ENCODE peak calls at places on chromosomes 3 and 15, in ten cellular contexts. V, Y, K, E, O, T, I, S, H and J are unnamed samples.

GRCh38 chr3:141485578-141486415 is 1.0 kb upstream of the RASA2 start:
- DNase-seq in V (no peak), K (no peak), Y (peak; percentile 76), H (no peak), O (peak; percentile 19), T (peak; percentile 55), I (no peak), S (no peak), E (peak; percentile 69), J (peak; percentile 64)

GRCh38 chr15:43912991-43913927 is 86.5 kb downstream of the WDR76 start:
- DNase-seq in Y (peak; percentile 99), E (peak; percentile 97), O (no peak), S (no peak), V (peak; percentile 28), T (peak; percentile 97), I (no peak), K (no peak), H (no peak), J (no peak)

GRCh38 chr3:166661621-166662020 is 718.5 kb downstream of the ZBBX start:
- DNase-seq in Y (no peak), H (peak; percentile 86), V (no peak), I (no peak), T (no peak), E (no peak), K (no peak), O (no peak), S (no peak), J (no peak)

GRCh38 chr15:58903232-58903631 is 30.2 kb downstream of the SLTM start:
- DNase-seq in V (no peak), T (no peak), S (no peak), Y (peak; percentile 13), K (no peak), I (no peak), E (peak; percentile 33), O (no peak), H (peak; percentile 40), J (no peak)

GRCh38 chr3:124121379-124122336 is 129.7 kb upstream of the ROPN1 start:
- DNase-seq in E (no peak), V (no peak), T (no peak), O (no peak), I (no peak), S (no peak), Y (no peak), H (no peak), K (no peak), J (no peak)

GRCh38 chr3:134328147-134328591 is 46.1 kb downstream of the AMOTL2 start:
- DNase-seq in E (peak; percentile 89), V (no peak), O (no peak), I (no peak), T (peak; percentile 98), K (no peak), H (no peak), S (peak; percentile 54), Y (peak; percentile 93), J (no peak)

GRCh38 chr3:43879166-43879565 is 188.4 kb downstream of the ABHD5 start:
- DNase-seq in T (no peak), I (peak; percentile 31), O (no peak), K (no peak), Y (no peak), S (no peak), V (no peak), H (peak; percentile 84), E (no peak), J (no peak)

GRCh38 chr3:147361671-147362420 is 44.5 kb downstream of the ZIC4 start:
- DNase-seq in S (peak; percentile 34), K (no peak), I (no peak), H (peak; percentile 85), T (peak; percentile 11), E (peak; percentile 13), O (no peak), Y (no peak), V (no peak), J (peak; percentile 53)

GRCh38 chr3:170910542-170910941 is 2.1 kb upstream of the EIF5A2 start:
- DNase-seq in E (no peak), V (no peak), I (no peak), T (no peak), Y (no peak), H (no peak), O (no peak), K (no peak), S (no peak), J (no peak)

GRCh38 chr3:170909129-170909903 is 879 bp upstream of the EIF5A2 start:
- DNase-seq in H (no peak), T (no peak), V (no peak), O (no peak), K (no peak), Y (peak; percentile 97), E (peak; percentile 94), I (no peak), S (peak; percentile 16), J (no peak)

GRCh38 chr3:170907519-170908234 is 760 bp downstream of the EIF5A2 start:
- DNase-seq in T (peak; percentile 23), H (no peak), I (no peak), O (peak; percentile 8), Y (peak; percentile 11), E (peak; percentile 34), K (no peak), V (no peak), S (no peak), J (no peak)

GRCh38 chr3:170911051-170911450 is 2.6 kb upstream of the EIF5A2 start:
- DNase-seq in O (no peak), K (no peak), H (no peak), E (no peak), T (no peak), I (no peak), Y (no peak), S (no peak), V (no peak), J (no peak)

DNA sequence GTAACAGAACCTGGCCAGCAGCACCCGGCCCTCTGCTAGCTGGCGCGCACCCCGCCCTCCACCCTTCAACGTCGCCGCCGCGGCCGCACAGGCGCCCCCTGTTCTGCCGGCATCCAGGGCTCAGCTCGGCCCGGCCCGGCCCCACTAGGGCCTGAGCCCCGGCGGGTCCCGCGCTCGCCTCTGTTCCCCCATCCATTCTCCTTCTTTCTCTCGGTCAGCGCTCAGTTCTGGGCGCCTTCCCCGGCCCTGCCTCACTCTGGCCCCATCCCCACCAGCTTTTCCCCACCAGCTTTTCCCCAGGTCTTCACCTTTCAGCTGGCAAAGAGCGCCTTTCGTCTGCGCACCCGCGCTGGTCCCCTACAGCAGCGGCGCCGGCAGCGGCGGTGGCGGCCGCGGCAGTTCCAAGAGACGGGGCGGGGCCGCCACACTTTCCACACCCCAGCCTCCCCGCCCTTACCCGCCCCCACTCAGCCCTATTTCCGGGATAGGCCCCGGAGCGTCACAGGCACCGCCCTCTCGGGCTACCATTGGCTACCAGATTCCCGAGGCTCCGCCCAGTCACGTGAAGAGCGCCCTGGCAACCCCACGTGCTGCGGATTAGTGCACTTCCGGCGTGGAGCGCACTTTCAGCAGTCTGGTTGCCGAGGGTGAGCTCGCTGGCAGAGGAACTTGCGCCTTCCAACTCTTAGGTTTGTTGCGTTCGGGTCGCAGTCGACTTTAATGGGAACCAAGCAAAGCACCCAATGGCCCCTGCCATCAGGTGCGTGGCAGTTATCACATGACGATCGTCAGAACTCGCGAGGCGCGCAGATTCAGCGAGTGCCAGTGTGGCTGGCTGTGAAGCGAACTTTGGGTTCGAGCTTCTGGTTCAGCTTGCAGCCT is at the start of gene EIF5A2:
- DNase-seq in O (peak; percentile 94), T (peak; percentile 74), V (peak; percentile 95), S (peak; percentile 96), Y (peak; percentile 93), H (peak; percentile 94), I (peak; percentile 90), K (peak; percentile 96), E (peak; percentile 99), J (peak; percentile 96)
- H3K27ac ChIP-seq in O (peak within 1 kb of the TSS; percentile 68), T (peak within 1 kb of the TSS; percentile 22), V (peak within 1 kb of the TSS; percentile 62), S (peak within 1 kb of the TSS; percentile 7), Y (peak within 1 kb of the TSS; percentile 91), H (no peak within 1 kb of the TSS), I (peak within 1 kb of the TSS; percentile 85), K (peak within 1 kb of the TSS; percentile 42), E (no peak within 1 kb of the TSS), J (peak within 1 kb of the TSS; percentile 16)

DNA sequence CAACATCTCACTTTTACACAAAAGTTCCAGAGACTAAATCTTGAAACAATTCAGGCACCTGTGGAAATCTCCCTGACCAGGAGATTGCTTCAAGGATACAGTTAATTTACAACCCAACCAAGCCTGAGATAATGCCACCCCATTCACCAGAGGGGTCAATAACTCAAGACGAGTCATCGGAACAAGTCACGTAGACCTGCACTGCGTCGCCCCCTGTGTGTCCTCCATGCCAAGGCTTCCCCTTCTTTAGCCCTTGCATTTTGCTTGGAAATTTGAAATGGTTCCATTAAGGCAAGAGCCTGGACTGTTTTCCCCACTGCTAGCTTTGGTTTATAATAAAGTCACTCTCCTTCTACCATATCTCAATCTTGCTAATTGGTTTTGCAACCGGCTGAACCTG is 129.0 kb upstream of the NEO1 start:
- DNase-seq in O (no peak), K (no peak), S (no peak), I (no peak), H (no peak), Y (no peak), T (no peak), V (no peak), E (no peak), J (no peak)
- H3K27me3 ChIP-seq in O (peaks cover 10% of the 10 kb centered on the region), K (no peaks in the 10 kb centered on the region), S (no peaks in the 10 kb centered on the region), I (no peaks in the 10 kb centered on the region), H (no peaks in the 10 kb centered on the region), Y (peaks cover 6% of the 10 kb centered on the region), T (no peaks in the 10 kb centered on the region), V (no peaks in the 10 kb centered on the region), E (no peaks in the 10 kb centered on the region), J (no peaks in the 10 kb centered on the region)

DNA sequence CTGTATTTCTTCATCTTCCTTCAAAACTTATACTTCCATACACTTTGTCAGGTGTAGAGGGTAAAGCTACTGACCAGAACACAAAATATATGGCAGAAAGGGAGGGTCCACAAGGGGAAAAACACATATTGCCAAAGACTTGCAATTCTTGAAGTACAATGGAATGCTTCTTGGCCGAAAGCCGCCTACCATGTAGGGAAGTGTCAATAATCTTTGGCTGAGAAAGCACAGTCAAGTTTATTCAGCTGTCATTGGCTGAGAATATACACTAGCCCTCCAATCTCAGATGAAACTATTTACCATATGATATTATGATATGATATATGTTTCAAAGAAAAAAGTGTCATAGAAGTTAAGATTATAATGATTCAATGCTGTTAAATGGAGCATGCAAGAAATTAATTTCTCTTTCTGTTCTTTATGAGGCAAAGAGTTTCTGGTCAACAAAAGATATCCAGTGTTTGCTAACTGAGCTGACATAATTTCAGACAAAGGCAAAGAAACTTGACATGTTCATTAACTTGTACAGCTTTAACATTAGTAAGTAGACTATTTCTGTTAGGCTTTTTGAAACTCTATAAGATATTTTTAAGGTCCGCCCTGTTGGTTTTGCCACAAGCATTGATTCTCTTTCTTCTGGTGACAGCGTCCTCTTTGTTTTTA is 89.0 kb upstream of the LPP start:
- DNase-seq in Y (no peak), E (peak; percentile 56), I (peak; percentile 83), S (no peak), O (no peak), V (no peak), K (no peak), T (no peak), H (no peak), J (no peak)
- H3K27ac ChIP-seq in Y (no peak overlapping the region), E (no peak overlapping the region), I (peak overlapping the region; percentile 61), S (no peak overlapping the region), O (no peak overlapping the region), V (no peak overlapping the region), K (peak overlapping the region; percentile 13), T (no peak overlapping the region), H (no peak overlapping the region), J (no peak overlapping the region)

DNA sequence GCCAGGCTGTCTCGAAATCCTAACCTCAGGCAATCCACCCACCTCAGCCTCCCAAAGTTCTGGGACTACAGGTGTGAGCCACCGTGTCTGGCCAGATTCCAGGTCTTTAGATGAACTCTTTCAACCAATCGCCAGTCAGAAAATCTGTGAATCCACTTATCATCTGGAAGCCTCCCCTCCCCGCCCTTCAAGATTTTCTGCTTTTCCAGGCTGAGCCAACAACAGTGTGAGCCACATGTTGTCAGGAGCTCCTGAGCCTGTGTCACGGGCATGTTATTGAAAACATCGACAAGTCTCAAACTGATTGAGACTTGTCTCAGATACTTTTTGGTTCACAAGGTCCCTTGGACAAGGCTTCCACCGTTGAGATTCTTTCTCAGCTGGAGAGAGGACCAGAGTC is 52.0 kb upstream of the TRPM1 start:
- DNase-seq in V (no peak), E (no peak), O (no peak), Y (no peak), K (no peak), T (no peak), I (no peak), S (no peak), H (no peak), J (no peak)
- H3K27me3 ChIP-seq in V (no peaks in the 10 kb centered on the region), E (no peaks in the 10 kb centered on the region), O (peaks cover 3% of the 10 kb centered on the region), Y (peaks cover 40% of the 10 kb centered on the region), K (no peaks in the 10 kb centered on the region), T (peaks cover 5% of the 10 kb centered on the region), I (peaks cover 12% of the 10 kb centered on the region), S (no peaks in the 10 kb centered on the region), H (no peaks in the 10 kb centered on the region), J (no peaks in the 10 kb centered on the region)